ENCODE peak calls at places on chromosome 11, in four cellular contexts. K is brain microvascular endothelial cell; C is NCI-H1417; A is stimulated activated CD4-positive, alpha-beta T cell treated with anti-CD3 and anti-CD28 coated beads, TNF-alpha, amount 100 ng/mL, for 4 hours. L is an unnamed sample.

GRCh38 chr11:92123540-92123939 is 101.1 kb upstream of the FAT3 start:
- DNase-seq in C (no peak), A (no peak), K (peak), L (peak)

GRCh38 chr11:77819921-77820564 is 479 bp downstream of the RSF1 start:
- DNase-seq in K (no peak), A (peak), C (peak), L (peak)

GRCh38 chr11:13094930-13095687 is 86.0 kb downstream of the RASSF10 start:
- DNase-seq in K (no peak), C (no peak), A (no peak), L (no peak)

GRCh38 chr11:90329043-90329442 is 106.2 kb upstream of the CHORDC1 start:
- DNase-seq in C (no peak), K (no peak), A (no peak), L (no peak)

GRCh38 chr11:73795925-73796632 is 8.4 kb downstream of the MRPL48 start:
- DNase-seq in A (no peak), C (no peak), K (no peak), L (no peak)

GRCh38 chr11:118909619-118910308 is 16.0 kb downstream of the BCL9L start:
- DNase-seq in C (no peak), A (no peak), K (no peak), L (no peak)

GRCh38 chr11:64916040-64916847 is 765 bp downstream of the ATG2A start:
- DNase-seq in K (no peak), A (no peak), C (peak), L (peak)

GRCh38 chr11:36229091-36229490 is 60.1 kb downstream of the COMMD9 start:
- DNase-seq in A (no peak), C (no peak), K (no peak), L (no peak)

GRCh38 chr11:47946682-47947575 is 33.4 kb upstream of the PTPRJ start:
- DNase-seq in C (no peak), A (no peak), K (peak), L (peak)

GRCh38 chr11:88508808-88509581 is 171.5 kb upstream of the CTSC start:
- DNase-seq in A (no peak), K (no peak), C (peak), L (no peak)

GRCh38 chr11:71452354-71453020 is 516 bp upstream of the NADSYN1 start:
- DNase-seq in C (peak), K (peak), A (no peak), L (no peak)

GRCh38 chr11:118135796-118136165 is 16.8 kb downstream of the SCN4B start:
- DNase-seq in C (no peak), A (no peak), K (no peak), L (no peak)

GRCh38 chr11:129530154-129530895 is 154.7 kb downstream of the BARX2 start:
- DNase-seq in K (no peak), A (no peak), C (no peak), L (no peak)

GRCh38 chr11:20013346-20014066 is 146.8 kb downstream of the DBX1 start:
- DNase-seq in A (no peak), K (no peak), C (no peak), L (no peak)

GRCh38 chr11:67582026-67582425 is 1.6 kb upstream of the GSTP1 start:
- DNase-seq in C (no peak), K (no peak), A (no peak), L (no peak)

GRCh38 chr11:64644348-64645242 is 53.6 kb downstream of the SLC22A12 start:
- DNase-seq in C (peak), K (no peak), A (no peak), L (no peak)

GRCh38 chr11:33383075-33383919 is 126.1 kb downstream of the HIPK3 start:
- DNase-seq in K (peak), A (no peak), C (no peak), L (no peak)

GRCh38 chr11:133576351-133576750 is 44.0 kb upstream of the OPCML start:
- DNase-seq in C (no peak), A (no peak), K (no peak), L (no peak)

GRCh38 chr11:64751136-64751535 is 7.2 kb upstream of the RASGRP2 start:
- DNase-seq in A (no peak), C (no peak), K (no peak), L (no peak)

GRCh38 chr11:105443623-105444022 is 166.2 kb upstream of the GRIA4 start:
- DNase-seq in A (no peak), K (no peak), C (no peak), L (no peak)

GRCh38 chr11:64003807-64004589 is 17.8 kb downstream of the OTUB1 start:
- DNase-seq in K (no peak), A (no peak), C (no peak), L (no peak)

GRCh38 chr11:68099474-68100405 is 21.4 kb downstream of the CHKA start:
- DNase-seq in C (no peak), K (no peak), A (no peak), L (no peak)

GRCh38 chr11:44906641-44907040 is 44.0 kb downstream of the TP53I11 start:
- DNase-seq in K (no peak), C (no peak), A (no peak), L (no peak)

GRCh38 chr11:126969865-126970479 is 30.6 kb downstream of the KIRREL3 start:
- DNase-seq in A (no peak), K (peak), C (no peak), L (peak)

GRCh38 chr11:94938399-94939055 is 34.8 kb downstream of the CWC15 start:
- DNase-seq in A (no peak), K (peak), C (no peak), L (no peak)

GRCh38 chr11:17513853-17514252 is 30.4 kb downstream of the USH1C start:
- DNase-seq in A (no peak), K (no peak), C (no peak), L (no peak)

GRCh38 chr11:57228600-57228999 is 8.4 kb downstream of the APLNR start:
- DNase-seq in K (no peak), C (no peak), A (no peak), L (no peak)

GRCh38 chr11:57460756-57461749 is 725 bp downstream of the RTN4RL2 start:
- DNase-seq in K (no peak), A (no peak), C (peak), L (no peak)

GRCh38 chr11:68012044-68012842 is 2.1 kb downstream of the ALDH3B1 start:
- DNase-seq in K (no peak), A (no peak), C (no peak), L (no peak)

GRCh38 chr11:48172818-48173609 is 43.6 kb upstream of the OR4B1 start:
- DNase-seq in K (peak), C (peak), A (peak), L (peak)

GRCh38 chr11:69804769-69805508 is 14.3 kb downstream of the FGF3 start:
- DNase-seq in C (no peak), A (no peak), K (no peak), L (no peak)

GRCh38 chr11:1706634-1707400 is 9.8 kb downstream of the KRTAP5-6 start:
- DNase-seq in K (no peak), A (no peak), C (no peak), L (no peak)

GRCh38 chr11:30914143-30914762 is 328.1 kb upstream of the MPPED2 start:
- DNase-seq in K (peak), A (no peak), C (no peak), L (peak)

L was measured in H4.